ENCODE peak calls at places on chromosomes 2 and 18, in nine cellular contexts. V is CD8-positive, alpha-beta T cell; K is AG09319; Q is HCT116; G is T-helper 2 cell; A is brain microvascular endothelial cell; S is psoas muscle; Z is activated CD8-positive, alpha-beta memory T cell treated with anti-CD3 and anti-CD28 coated beads for 1 hour; D is naive B cell. E is an unnamed sample.

GRCh38 chr2:163794635-163795034 is 58.8 kb upstream of the FIGN start:
- DNase-seq in V (no peak), K (no peak), Q (no peak), G (no peak), A (no peak), S (no peak), Z (no peak), D (no peak), E (no peak)

GRCh38 chr2:18187214-18187613 is 308.7 kb downstream of the KCNS3 start:
- DNase-seq in V (no peak), K (peak; percentile 10), Q (no peak), G (no peak), A (no peak), S (no peak), Z (no peak), D (no peak), E (no peak)

GRCh38 chr2:202172439-202173191 is 65.8 kb downstream of the SUMO1 start:
- DNase-seq in V (no peak), K (peak; percentile 73), Q (no peak), G (peak; percentile 9), A (no peak), S (no peak), Z (no peak), D (no peak), E (peak; percentile 58)

GRCh38 chr2:16464641-16465040 is 201.0 kb downstream of the CYRIA start:
- DNase-seq in V (no peak), K (no peak), Q (no peak), G (no peak), A (no peak), S (no peak), Z (no peak), D (no peak), E (no peak)

GRCh38 chr2:25073914-25074313 is 32.0 kb downstream of the EFR3B start:
- DNase-seq in V (no peak), K (no peak), Q (no peak), G (no peak), A (no peak), S (no peak), Z (no peak), D (no peak), E (no peak)

GRCh38 chr2:129193961-129194360 is 785.5 kb upstream of the RAB6C start:
- DNase-seq in V (no peak), K (no peak), Q (no peak), G (no peak), A (no peak), S (no peak), Z (no peak), D (no peak), E (no peak)

GRCh38 chr2:7430869-7431641 is 513.8 kb downstream of the RNF144A start:
- DNase-seq in V (no peak), K (no peak), Q (no peak), G (no peak), A (no peak), S (peak; percentile 47), Z (no peak), D (peak; percentile 30), E (peak; percentile 54)

GRCh38 chr18:35582899-35583558 is 1.5 kb downstream of the GALNT1 start:
- DNase-seq in V (no peak), K (no peak), Q (no peak), G (no peak), A (peak; percentile 59), S (no peak), Z (no peak), D (no peak), E (no peak)

GRCh38 chr2:19649785-19650380 is 251.9 kb downstream of the TTC32 start:
- DNase-seq in V (no peak), K (peak; percentile 87), Q (no peak), G (no peak), A (peak; percentile 99), S (no peak), Z (no peak), D (no peak), E (no peak)

GRCh38 chr2:221876016-221876415 is 303.9 kb upstream of the EPHA4 start:
- DNase-seq in V (no peak), K (no peak), Q (no peak), G (no peak), A (no peak), S (no peak), Z (no peak), D (no peak), E (no peak)

GRCh38 chr2:64770781-64771334 is 117.1 kb upstream of the SERTAD2 start:
- DNase-seq in V (no peak), K (peak; percentile 72), Q (no peak), G (no peak), A (peak; percentile 49), S (peak; percentile 69), Z (no peak), D (no peak), E (no peak)

GRCh38 chr18:49613141-49613641 is 51.3 kb downstream of the LIPG start:
- DNase-seq in V (no peak), K (no peak), Q (no peak), G (no peak), A (no peak), S (no peak), Z (no peak), D (no peak), E (no peak)

GRCh38 chr2:235638541-235639192 is 144.8 kb downstream of the AGAP1 start:
- DNase-seq in V (no peak), K (no peak), Q (no peak), G (no peak), A (no peak), S (no peak), Z (no peak), D (no peak), E (no peak)

GRCh38 chr18:78780719-78781600 is 198.7 kb upstream of the SALL3 start:
- DNase-seq in V (no peak), K (no peak), Q (no peak), G (no peak), A (no peak), S (no peak), Z (no peak), D (no peak), E (no peak)

GRCh38 chr18:3603460-3604259 is 153.7 kb downstream of the TGIF1 start:
- DNase-seq in V (no peak), K (peak; percentile 97), Q (peak; percentile 94), G (no peak), A (peak; percentile 88), S (no peak), Z (no peak), D (no peak), E (peak; percentile 30)

GRCh38 chr2:128395640-128396499 is 77.2 kb upstream of the HS6ST1 start:
- DNase-seq in V (no peak), K (no peak), Q (no peak), G (no peak), A (peak; percentile 27), S (no peak), Z (no peak), D (no peak), E (no peak)

GRCh38 chr2:73827018-73827417 is 1.7 kb upstream of the STAMBP start:
- DNase-seq in V (no peak), K (no peak), Q (no peak), G (no peak), A (peak; percentile 20), S (no peak), Z (no peak), D (no peak), E (no peak)

GRCh38 chr2:143481728-143482127 is 352.5 kb downstream of the ARHGAP15 start:
- DNase-seq in V (no peak), K (no peak), Q (no peak), G (no peak), A (no peak), S (no peak), Z (no peak), D (no peak), E (no peak)